ENCODE peak calls at places on chromosomes 2 and 18, in four cellular contexts. V is bronchial epithelial cell, C is brain microvascular endothelial cell, K is neural crest cell. A is an unnamed sample.

GRCh38 chr2:157785200-157785599 is 90.9 kb downstream of the ACVR1 start:
- DNase-seq in V (peak; percentile 65), C (no peak), K (no peak), A (no peak)

GRCh38 chr2:235467586-235467985 is 26.3 kb upstream of the AGAP1 start:
- DNase-seq in V (peak; percentile 91), C (peak; percentile 47), K (no peak), A (no peak)

GRCh38 chr2:143529118-143529720 is 400.0 kb downstream of the ARHGAP15 start:
- DNase-seq in V (no peak), C (no peak), K (no peak), A (no peak)

GRCh38 chr2:62845256-62845655 is 139.7 kb downstream of the EHBP1 start:
- DNase-seq in V (no peak), C (no peak), K (no peak), A (no peak)

GRCh38 chr2:218777276-218777990 is 4.5 kb upstream of the CYP27A1 start:
- DNase-seq in V (peak; percentile 17), C (no peak), K (no peak), A (no peak)

GRCh38 chr2:85034158-85034557 is 63.2 kb downstream of the KCMF1 start:
- DNase-seq in V (no peak), C (no peak), K (no peak), A (no peak)

GRCh38 chr18:75544496-75544895 is 117.0 kb upstream of the SMIM21 start:
- DNase-seq in V (peak; percentile 1), C (peak; percentile 5), K (no peak), A (no peak)

GRCh38 chr2:189191766-189192165 is 12.2 kb upstream of the COL5A2 start:
- DNase-seq in V (peak; percentile 30), C (no peak), K (no peak), A (no peak)

GRCh38 chr2:193580176-193580950 is 1385.6 kb upstream of the TMEFF2 start:
- DNase-seq in V (no peak), C (no peak), K (no peak), A (no peak)

GRCh38 chr2:193584001-193584400 is 1389.3 kb upstream of the TMEFF2 start:
- DNase-seq in V (peak; percentile 12), C (no peak), K (peak; percentile 14), A (peak; percentile 57)

GRCh38 chr2:193581807-193582206 is 1387.1 kb upstream of the TMEFF2 start:
- DNase-seq in V (no peak), C (no peak), K (no peak), A (no peak)

DNA sequence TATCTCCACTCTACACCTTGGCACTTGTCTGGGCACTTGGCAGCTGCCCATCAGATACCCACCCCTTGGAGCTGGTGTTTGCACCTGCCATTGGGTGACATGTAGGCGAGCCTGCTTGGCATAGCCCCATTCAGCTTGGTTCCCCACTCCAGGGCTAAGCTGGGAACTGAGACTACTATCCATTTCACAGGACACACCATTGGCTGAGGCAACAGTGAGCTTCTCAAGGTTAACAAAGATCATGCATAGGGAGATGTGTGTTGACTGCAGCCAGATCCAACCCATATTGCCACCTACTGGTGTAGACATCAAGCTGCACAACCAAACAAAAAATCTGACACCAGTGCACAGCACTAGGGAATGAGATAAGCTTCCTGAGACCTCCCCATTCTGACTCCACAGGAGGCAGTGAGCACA is 1389.8 kb upstream of the TMEFF2 start:
- DNase-seq in V (peak; percentile 35), C (peak; percentile 11), K (peak; percentile 1), A (no peak)
- TF ChIP-seq CTCF in V (peak; percentile 53), C (peak; percentile 72), K (peak; percentile 59), A (peak; percentile 50)

GRCh38 chr2:10449838-10450691 is 1.9 kb upstream of the ODC1 start:
- DNase-seq in V (peak; percentile 63), C (no peak), K (no peak), A (no peak)

GRCh38 chr2:10447300-10448207 is 573 bp downstream of the ODC1 start:
- DNase-seq in V (no peak), C (peak; percentile 30), K (no peak), A (peak; percentile 43)

GRCh38 chr2:10448208-10448645 is at the start of gene ODC1:
- DNase-seq in V (peak; percentile 53), C (peak; percentile 87), K (peak; percentile 96), A (peak; percentile 92)

GRCh38 chr2:10449481-10449831 is 1.3 kb upstream of the ODC1 start:
- DNase-seq in V (no peak), C (no peak), K (no peak), A (no peak)

DNA sequence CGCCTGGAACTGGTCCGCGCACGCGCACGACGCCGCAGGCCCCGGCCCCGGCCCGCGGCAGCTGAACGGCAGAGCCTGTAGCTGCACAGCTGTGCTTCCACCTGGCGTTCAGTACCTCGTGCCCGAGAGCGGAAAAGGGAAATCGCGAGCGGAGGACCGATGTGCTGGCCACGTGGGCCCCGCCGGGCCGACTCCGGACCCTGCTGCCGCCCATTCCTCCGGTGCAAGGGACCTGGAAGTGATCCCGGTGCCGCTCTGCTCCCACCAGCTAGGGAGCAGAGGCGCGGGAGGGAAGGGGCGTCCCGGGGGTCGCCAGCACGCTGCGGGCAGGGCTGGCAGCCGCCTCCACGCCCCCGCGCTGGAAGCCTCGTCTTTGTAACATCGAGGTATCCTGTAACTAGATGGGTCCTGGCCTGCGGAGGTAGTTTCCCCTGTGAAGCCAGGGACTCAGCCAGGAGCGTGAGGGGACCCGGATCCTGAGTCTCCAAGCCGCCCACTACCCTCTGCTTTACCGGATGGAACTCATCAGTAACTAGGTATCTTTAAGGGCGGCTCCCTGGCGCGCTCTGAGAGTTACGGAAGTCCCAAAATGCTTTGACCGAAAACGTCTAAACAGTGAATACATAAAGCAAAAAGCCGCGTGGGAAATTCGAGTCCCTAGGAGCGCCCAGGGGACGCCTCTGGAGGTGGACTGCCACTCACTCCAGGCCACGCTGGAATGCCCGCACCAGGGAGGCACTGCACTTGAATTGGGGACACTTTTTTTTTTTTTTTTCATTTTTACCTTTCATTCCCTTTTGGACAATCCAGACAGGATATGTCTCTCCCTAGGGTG is 736 bp upstream of the ODC1 start:
- DNase-seq in V (peak; percentile 72), C (peak; percentile 77), K (peak; percentile 87), A (peak; percentile 93)
- TF ChIP-seq CTCF in V (peak; percentile 32), C (peak; percentile 27), K (peak; percentile 34), A (no peak)

GRCh38 chr18:31819925-31820229 is 59.2 kb upstream of the SLC25A52 start:
- DNase-seq in V (no peak), C (no peak), K (no peak), A (no peak)
- TF ChIP-seq CTCF in V (no peak), C (no peak), K (peak; percentile 19), A (peak; percentile 50)

GRCh38 chr2:126359494-126359893 is 296.5 kb upstream of the GYPC start:
- DNase-seq in V (no peak), C (peak; percentile 31), K (no peak), A (no peak)
- TF ChIP-seq CTCF in V (no peak), C (peak; percentile 39), K (peak; percentile 50), A (peak; percentile 39)

DNA sequence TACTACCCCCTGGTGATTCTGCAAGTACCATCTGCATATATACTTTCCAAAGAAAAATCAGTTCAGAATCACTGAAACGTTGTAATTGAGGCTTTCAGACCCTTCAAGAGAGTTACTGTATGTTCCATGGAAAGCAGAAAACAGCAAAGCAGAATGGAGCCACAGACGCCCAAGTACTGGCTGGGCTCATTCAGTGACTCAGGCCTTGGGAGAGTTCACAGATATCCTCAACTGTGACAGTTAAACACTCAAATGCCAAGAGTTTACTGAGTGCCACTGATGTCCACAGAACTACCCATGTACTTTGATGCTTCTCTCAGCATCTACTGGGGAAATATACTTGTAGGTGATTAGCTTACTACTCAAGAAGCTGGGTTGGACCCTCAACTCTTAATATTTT is 303.4 kb downstream of the TCF4 start:
- DNase-seq in V (no peak), C (no peak), K (no peak), A (no peak)
- TF ChIP-seq CTCF in V (no peak), C (no peak), K (no peak), A (no peak)

DNA sequence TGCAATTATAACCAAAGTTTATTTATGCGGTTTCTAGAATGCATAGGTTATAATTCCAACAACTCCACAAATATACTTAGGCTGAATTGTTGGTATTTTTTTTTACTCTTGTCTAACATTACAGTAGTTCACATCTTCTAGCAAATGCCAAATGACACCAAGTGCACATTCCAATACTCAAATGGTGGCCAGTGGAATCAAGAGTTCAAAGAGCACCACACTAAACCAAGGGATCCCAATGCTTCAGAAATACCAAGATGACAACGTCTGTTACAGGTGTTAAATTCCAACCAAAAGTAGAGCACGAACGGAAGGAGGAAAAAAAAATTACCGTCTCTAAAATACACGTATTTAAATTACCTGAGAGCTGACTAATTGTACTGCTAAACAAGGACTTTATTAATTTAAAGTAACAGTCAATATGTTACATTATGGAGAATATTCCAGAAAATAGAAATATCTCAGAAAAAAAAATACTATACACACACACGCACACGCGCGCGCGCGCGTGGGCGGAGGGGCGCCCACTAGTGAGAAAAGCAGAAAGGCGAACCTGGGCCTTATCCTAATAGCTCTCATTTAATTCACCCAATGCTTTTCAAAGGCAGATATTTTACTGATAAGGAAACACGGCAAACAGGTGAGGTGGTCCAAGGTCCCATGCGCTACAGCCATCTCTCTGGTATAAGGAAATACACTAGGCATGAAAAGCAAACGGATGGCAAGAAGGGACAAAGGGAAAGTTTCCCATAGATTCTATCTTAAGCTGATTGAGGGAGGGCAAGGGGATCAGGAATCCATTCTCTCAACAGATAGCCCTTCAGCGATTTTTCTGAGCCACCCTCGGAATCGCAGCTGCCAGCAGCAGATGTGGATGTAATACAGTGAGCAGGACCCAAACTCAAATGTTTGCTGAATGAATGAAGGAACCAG is 136.5 kb downstream of the TMEM247 start:
- DNase-seq in V (peak; percentile 16), C (no peak), K (no peak), A (no peak)
- TF ChIP-seq CTCF in V (no peak), C (peak; percentile 30), K (no peak), A (no peak)

GRCh38 chr2:163469561-163469962 is 266.2 kb downstream of the FIGN start:
- DNase-seq in V (no peak), C (no peak), K (no peak), A (no peak)
- TF ChIP-seq CTCF in V (no peak), C (no peak), K (no peak), A (no peak)

DNA sequence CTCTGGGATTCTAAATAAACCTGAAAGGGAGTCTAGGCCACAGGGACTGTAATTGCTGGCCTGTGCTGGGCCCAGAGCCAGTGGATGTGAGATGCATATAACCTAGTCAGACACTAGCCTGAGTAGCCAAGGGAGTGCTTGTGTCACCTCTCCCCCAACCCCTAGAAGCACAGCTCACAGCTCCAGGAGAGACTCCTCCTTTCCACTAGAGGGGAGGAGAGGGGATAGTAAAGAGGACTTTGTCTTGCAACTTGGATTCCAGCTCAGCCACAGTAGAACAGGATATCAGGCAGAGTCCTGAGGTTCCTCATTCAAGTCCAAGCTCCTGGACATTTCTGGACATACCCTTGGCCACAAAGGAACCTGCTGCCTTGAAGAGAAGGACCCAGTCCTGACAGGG is 18.4 kb upstream of the EVA1A start:
- DNase-seq in V (no peak), C (no peak), K (no peak), A (no peak)
- TF ChIP-seq CTCF in V (no peak), C (no peak), K (no peak), A (no peak)

GRCh38 chr2:9657731-9658130 is 26.9 kb upstream of the YWHAQ start:
- DNase-seq in V (no peak), C (no peak), K (no peak), A (no peak)
- TF ChIP-seq CTCF in V (no peak), C (peak; percentile 13), K (no peak), A (no peak)